ENCODE peak calls at places on chromosomes 1 and 21, in four cellular contexts. L is NB4, J is SK-N-SH, H is HCT116. D is an unnamed sample.

GRCh38 chr21:36097427-36098230 is 27.8 kb downstream of the CBR1 start:
- DNase-seq in L (peak; percentile 65), J (no peak), H (no peak), D (peak; percentile 50)

GRCh38 chr1:60897003-60897402 is 185.4 kb upstream of the NFIA start:
- DNase-seq in L (no peak), J (no peak), H (no peak), D (no peak)

GRCh38 chr1:27166351-27166802 is 11.5 kb upstream of the SLC9A1 start:
- DNase-seq in L (no peak), J (no peak), H (no peak), D (no peak)

GRCh38 chr1:44652445-44653106 is 21.7 kb downstream of the TMEM53 start:
- DNase-seq in L (peak; percentile 72), J (peak; percentile 88), H (no peak), D (peak; percentile 72)

GRCh38 chr1:114334297-114334696 is 176.7 kb downstream of the TRIM33 start:
- DNase-seq in L (no peak), J (no peak), H (no peak), D (no peak)

GRCh38 chr1:4430406-4431404 is 223.7 kb upstream of the AJAP1 start:
- DNase-seq in L (no peak), J (no peak), H (no peak), D (no peak)

GRCh38 chr1:210758761-210759160 is 375.2 kb downstream of the KCNH1 start:
- DNase-seq in L (no peak), J (no peak), H (no peak), D (no peak)

GRCh38 chr1:155776414-155776813 is 80.6 kb downstream of the GON4L start:
- DNase-seq in L (peak; percentile 72), J (no peak), H (no peak), D (no peak)

GRCh38 chr21:33660406-33660805 is 18.1 kb downstream of the ITSN1 start:
- DNase-seq in L (no peak), J (no peak), H (no peak), D (no peak)

GRCh38 chr1:100134872-100135271 is 1.9 kb downstream of the TRMT13 start:
- DNase-seq in L (peak; percentile 24), J (no peak), H (no peak), D (no peak)

GRCh38 chr1:241990040-241990439 is 8.9 kb downstream of the MAP1LC3C start:
- DNase-seq in L (no peak), J (peak; percentile 66), H (peak; percentile 76), D (no peak)

GRCh38 chr1:226792368-226792767 is 53.3 kb upstream of the ITPKB start:
- DNase-seq in L (no peak), J (no peak), H (no peak), D (no peak)

GRCh38 chr1:160952129-160952510 is 2.5 kb downstream of the ITLN2 start:
- DNase-seq in L (no peak), J (no peak), H (no peak), D (no peak)

GRCh38 chr1:168387781-168388760 is 107.4 kb downstream of the TBX19 start:
- DNase-seq in L (no peak), J (no peak), H (no peak), D (no peak)

GRCh38 chr1:34270181-34270580 is 93.5 kb downstream of the C1orf94 start:
- DNase-seq in L (no peak), J (no peak), H (no peak), D (no peak)

DNA sequence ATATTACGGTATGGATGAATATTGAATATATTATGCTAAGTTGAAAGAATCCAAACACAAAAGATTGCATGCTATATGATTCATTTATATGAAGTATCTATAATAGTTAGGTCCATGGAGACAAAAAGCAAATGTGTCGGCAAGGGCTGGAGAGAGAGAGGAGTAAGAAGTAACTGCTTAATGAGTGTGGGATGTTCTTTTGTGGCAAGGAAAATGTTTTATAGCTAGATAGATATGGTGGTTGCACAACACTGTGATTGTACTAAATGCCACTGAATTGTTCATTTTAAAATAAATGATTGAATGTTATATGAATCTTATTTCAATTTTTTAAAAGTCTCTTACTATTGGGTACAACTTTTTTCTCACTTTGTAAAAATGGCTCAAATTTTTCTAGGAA is 15.0 kb upstream of the COL11A1 start:
- DNase-seq in L (no peak), J (no peak), H (no peak), D (no peak)
- TF ChIP-seq MAX in L (no peak), J (no peak), H (no peak), D (no peak)

DNA sequence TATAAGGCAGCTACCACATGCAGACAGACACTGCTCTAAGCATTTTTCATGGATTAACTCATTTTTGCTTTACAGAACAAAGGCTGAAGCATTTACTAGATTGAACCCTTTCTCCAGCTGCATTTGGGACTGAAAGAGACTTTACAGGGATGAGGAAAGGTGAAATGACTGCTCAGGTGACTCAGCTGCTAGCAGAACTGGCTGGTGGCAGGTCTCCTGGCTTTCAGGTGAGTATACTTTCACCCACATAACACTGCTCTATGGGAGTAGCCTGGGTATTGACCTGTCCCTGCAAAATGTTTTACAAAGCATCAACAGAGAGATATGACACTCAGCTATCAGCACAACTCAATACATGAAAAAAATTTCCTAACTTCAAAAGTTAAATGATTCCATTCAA is 2.6 kb upstream of the CCDC185 start:
- DNase-seq in L (no peak), J (no peak), H (no peak), D (no peak)
- TF ChIP-seq MAX in L (no peak), J (no peak), H (no peak), D (no peak)

GRCh38 chr1:54850737-54851136 is 36.3 kb downstream of the DHCR24 start:
- DNase-seq in L (peak; percentile 86), J (no peak), H (no peak), D (no peak)
- TF ChIP-seq MAX in L (peak; percentile 23), J (no peak), H (no peak), D (no peak)

DNA sequence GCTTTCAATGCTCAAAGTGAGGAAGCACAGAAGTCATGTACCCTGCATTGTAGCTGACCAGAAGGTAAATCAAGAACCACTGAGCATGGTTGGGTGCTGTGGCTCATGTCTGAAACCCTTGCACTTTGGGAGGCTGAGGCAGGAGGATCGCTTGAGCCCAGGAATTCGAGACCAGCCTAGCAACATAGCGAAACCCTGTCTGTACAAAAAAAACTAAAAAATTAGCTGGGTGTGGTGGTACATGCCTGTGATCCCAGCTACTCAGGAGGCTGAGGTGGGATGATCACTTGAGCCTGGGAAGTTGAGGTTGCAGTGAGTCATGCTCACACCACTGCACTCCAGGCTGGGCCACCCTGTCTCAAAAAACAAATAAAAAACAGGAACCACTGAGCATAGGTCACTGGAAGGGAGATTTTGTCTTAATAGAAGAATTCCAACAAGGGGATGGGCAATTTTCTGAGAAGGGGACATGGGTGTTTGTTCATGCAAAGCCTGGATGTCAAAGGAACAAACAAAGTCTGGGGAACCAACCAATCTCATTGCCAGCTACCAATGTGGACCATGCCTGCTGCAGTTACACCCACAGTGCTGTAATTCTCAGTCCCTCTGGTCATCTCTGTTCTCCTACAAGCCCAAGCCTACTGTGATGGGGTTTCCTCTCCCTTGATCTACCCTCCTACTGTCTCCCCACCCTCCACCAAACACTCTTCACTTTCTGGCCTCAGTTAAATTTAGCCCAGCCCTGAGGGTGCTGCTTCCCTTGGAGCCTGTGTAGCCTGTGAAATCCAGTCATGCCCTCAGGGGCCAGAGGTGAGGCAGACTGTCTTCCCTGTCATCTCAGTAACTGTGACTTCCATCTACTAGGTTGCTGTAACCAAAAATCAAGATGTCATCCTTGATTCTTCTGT is 47.9 kb downstream of the ELF3 start:
- DNase-seq in L (peak; percentile 49), J (no peak), H (no peak), D (peak; percentile 29)
- TF ChIP-seq MAX in L (no peak), J (no peak), H (no peak), D (no peak)

GRCh38 chr1:8285103-8285502 is 32.8 kb upstream of the SLC45A1 start:
- DNase-seq in L (no peak), J (no peak), H (no peak), D (no peak)

GRCh38 chr1:8283058-8283884 is 34.6 kb upstream of the SLC45A1 start:
- DNase-seq in L (peak; percentile 66), J (no peak), H (no peak), D (no peak)

GRCh38 chr1:8284167-8284566 is 33.7 kb upstream of the SLC45A1 start:
- DNase-seq in L (no peak), J (no peak), H (no peak), D (no peak)

GRCh38 chr1:8285965-8286364 is 31.9 kb upstream of the SLC45A1 start:
- DNase-seq in L (no peak), J (no peak), H (no peak), D (no peak)

DNA sequence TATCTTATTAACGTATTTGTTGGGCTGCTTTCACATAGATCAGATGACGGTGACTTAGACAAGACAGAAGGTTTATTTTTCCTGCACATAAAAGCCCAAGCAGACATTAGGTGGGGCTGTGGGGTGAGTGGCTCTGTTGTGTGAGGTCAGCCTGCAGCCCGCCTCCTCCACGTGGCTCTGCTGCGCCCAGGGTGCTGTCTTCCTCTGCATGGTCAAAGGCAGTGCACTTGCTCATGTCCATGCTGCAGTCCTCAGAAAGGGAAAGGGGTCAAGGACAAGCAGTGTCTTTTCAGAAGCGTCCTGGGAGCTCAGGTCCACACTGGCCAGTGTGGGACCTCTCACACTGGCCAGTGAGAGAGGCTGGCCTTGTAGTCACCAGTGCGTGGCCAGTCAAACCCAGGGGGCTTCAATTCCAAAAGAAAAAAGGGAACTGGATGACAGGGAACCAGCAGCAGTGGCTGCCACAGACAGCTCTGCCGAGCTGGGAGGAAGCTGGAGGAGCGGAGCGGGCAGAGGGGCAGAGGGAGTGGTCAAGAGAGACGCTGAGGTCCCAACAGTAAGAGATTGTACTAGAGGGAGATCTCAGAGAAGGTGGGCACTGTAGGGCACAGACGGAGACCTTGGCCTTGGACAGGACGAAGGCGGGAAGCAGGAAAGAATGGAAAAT is 35.9 kb upstream of the SLC45A1 start:
- DNase-seq in L (peak; percentile 16), J (no peak), H (no peak), D (no peak)
- TF ChIP-seq MAX in L (no peak), J (no peak), H (no peak), D (no peak)

GRCh38 chr1:214337536-214337935 is 56.6 kb downstream of the SMYD2 start:
- DNase-seq in L (no peak), J (no peak), H (no peak), D (peak; percentile 42)
- TF ChIP-seq MAX in L (no peak), J (no peak), H (no peak), D (no peak)

GRCh38 chr1:220692436-220693228 is 2.5 kb downstream of the C1orf115 start:
- DNase-seq in L (no peak), J (no peak), H (no peak), D (no peak)
- TF ChIP-seq MAX in L (no peak), J (no peak), H (no peak), D (no peak)